ENCODE peak calls at places on chromosomes 11 and 22, in nine cellular contexts. D is adrenal gland, Z is MM.1S, Q is mesendoderm, P is left ventricle myocardium inferior, O is suprapubic skin, I is ascending aorta, Y is heart right ventricle, E is spleen. S is an unnamed sample.

GRCh38 chr11:105177658-105178057 is 38.1 kb upstream of the CARD18 start:
- DNase-seq in D (no peak), Z (no peak), Q (peak; percentile 2), P (no peak), O (no peak), I (no peak), Y (no peak), E (no peak), S (peak; percentile 97)

GRCh38 chr11:111975076-111975806 is 38.1 kb downstream of the DIXDC1 start:
- DNase-seq in D (peak; percentile 71), Z (no peak), Q (no peak), P (no peak), O (no peak), I (no peak), Y (peak; percentile 40), E (no peak), S (no peak)

GRCh38 chr11:103875855-103876510 is 160.5 kb upstream of the DDI1 start:
- DNase-seq in D (no peak), Z (peak; percentile 78), Q (no peak), P (no peak), O (no peak), I (no peak), Y (no peak), E (no peak), S (no peak)

GRCh38 chr11:7871056-7871455 is 60.0 kb downstream of the OR10A6 start:
- DNase-seq in D (no peak), Z (no peak), Q (no peak), P (no peak), O (no peak), I (no peak), Y (no peak), E (no peak), S (no peak)

GRCh38 chr11:8356731-8357504 is 93.2 kb upstream of the LMO1 start:
- DNase-seq in D (no peak), Z (no peak), Q (no peak), P (no peak), O (no peak), I (no peak), Y (no peak), E (peak; percentile 74), S (no peak)

GRCh38 chr11:61747389-61748285 is 4.8 kb upstream of the MYRF start:
- DNase-seq in D (peak; percentile 89), Z (peak; percentile 47), Q (peak; percentile 77), P (peak; percentile 76), O (peak; percentile 80), I (peak; percentile 75), Y (peak; percentile 70), E (peak; percentile 90), S (no peak)

GRCh38 chr22:35457729-35458546 is 58.0 kb downstream of the MCM5 start:
- DNase-seq in D (no peak), Z (no peak), Q (no peak), P (no peak), O (no peak), I (no peak), Y (no peak), E (no peak), S (no peak)

GRCh38 chr11:60880635-60881282 is 13.4 kb downstream of the ZP1 start:
- DNase-seq in D (peak; percentile 33), Z (no peak), Q (no peak), P (no peak), O (no peak), I (no peak), Y (no peak), E (no peak), S (no peak)

GRCh38 chr11:44565746-44566558 is 489 bp downstream of the CD82 start:
- DNase-seq in D (no peak), Z (peak; percentile 44), Q (peak; percentile 30), P (no peak), O (no peak), I (no peak), Y (peak; percentile 20), E (peak; percentile 78), S (no peak)

GRCh38 chr11:8826145-8826786 is 84.7 kb upstream of the AKIP1 start:
- DNase-seq in D (peak; percentile 63), Z (no peak), Q (peak; percentile 95), P (no peak), O (no peak), I (no peak), Y (peak; percentile 23), E (no peak), S (no peak)

GRCh38 chr11:93741882-93742226 is 382 bp downstream of the C11orf54 start:
- DNase-seq in D (peak; percentile 88), Z (peak; percentile 47), Q (peak; percentile 66), P (no peak), O (no peak), I (no peak), Y (peak; percentile 29), E (no peak), S (peak; percentile 24)

GRCh38 chr11:75341583-75341982 is 9.9 kb downstream of the ARRB1 start:
- DNase-seq in D (no peak), Z (no peak), Q (no peak), P (no peak), O (no peak), I (no peak), Y (no peak), E (no peak), S (no peak)

GRCh38 chr11:91804057-91804456 is 420.6 kb upstream of the FAT3 start:
- DNase-seq in D (no peak), Z (no peak), Q (peak; percentile 97), P (no peak), O (no peak), I (no peak), Y (no peak), E (no peak), S (no peak)

GRCh38 chr22:37972527-37972926 is 11.8 kb downstream of the SOX10 start:
- DNase-seq in D (no peak), Z (no peak), Q (no peak), P (no peak), O (no peak), I (no peak), Y (no peak), E (no peak), S (no peak)

GRCh38 chr11:68273056-68273738 is 1.4 kb upstream of the C11orf24 start:
- DNase-seq in D (no peak), Z (no peak), Q (no peak), P (no peak), O (no peak), I (peak; percentile 53), Y (no peak), E (no peak), S (no peak)
- H3K4me3 ChIP-seq in D (peak overlapping the region; percentile 94), Z (peak overlapping the region; percentile 32), Q (no peak overlapping the region), P (peak overlapping the region; percentile 91), O (peak overlapping the region; percentile 73), I (peak overlapping the region; percentile 82), Y (peak overlapping the region; percentile 81), E (no peak overlapping the region), S (no peak overlapping the region)

DNA sequence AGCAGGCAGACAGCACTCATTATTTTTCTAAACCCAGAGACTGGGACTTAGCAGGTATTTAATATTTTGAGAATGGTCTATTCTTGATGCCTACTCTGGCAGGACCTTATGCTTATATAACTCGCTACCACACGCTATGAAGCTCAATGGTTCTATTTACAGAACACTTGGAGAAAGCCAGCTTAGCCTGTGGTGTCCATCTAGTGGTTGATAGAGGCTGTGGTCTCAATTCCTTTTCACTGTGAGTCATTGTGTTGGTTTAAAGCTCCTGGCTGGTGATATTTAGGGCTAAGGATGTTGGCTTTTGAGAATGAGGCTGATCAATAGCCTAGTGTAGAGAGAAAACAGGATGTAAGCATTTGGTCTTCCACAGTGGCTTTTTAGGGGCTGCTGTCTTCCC is 206.4 kb downstream of the DBX1 start:
- DNase-seq in D (no peak), Z (no peak), Q (peak; percentile 91), P (no peak), O (no peak), I (no peak), Y (peak; percentile 22), E (no peak), S (no peak)
- H3K27me3 ChIP-seq in D (no peaks in the 10 kb centered on the region), Z (no peaks in the 10 kb centered on the region), Q (no peaks in the 10 kb centered on the region), P (no peaks in the 10 kb centered on the region), O (no peaks in the 10 kb centered on the region), I (no peaks in the 10 kb centered on the region), Y (no peaks in the 10 kb centered on the region), E (no peaks in the 10 kb centered on the region), S (no peaks in the 10 kb centered on the region)

GRCh38 chr22:19988965-19989724 is 27.5 kb downstream of the ARVCF start:
- DNase-seq in D (no peak), Z (no peak), Q (no peak), P (no peak), O (no peak), I (no peak), Y (peak; percentile 39), E (no peak), S (no peak)

GRCh38 chr22:19988331-19988808 is 28.3 kb downstream of the ARVCF start:
- DNase-seq in D (no peak), Z (no peak), Q (no peak), P (no peak), O (no peak), I (no peak), Y (no peak), E (no peak), S (no peak)

GRCh38 chr22:19986410-19987341 is 29.9 kb downstream of the ARVCF start:
- DNase-seq in D (peak; percentile 83), Z (peak; percentile 62), Q (peak; percentile 90), P (peak; percentile 80), O (no peak), I (peak; percentile 88), Y (peak; percentile 77), E (peak; percentile 91), S (no peak)

GRCh38 chr22:19986011-19986409 is 30.6 kb downstream of the ARVCF start:
- DNase-seq in D (no peak), Z (no peak), Q (no peak), P (no peak), O (no peak), I (no peak), Y (no peak), E (no peak), S (no peak)

DNA sequence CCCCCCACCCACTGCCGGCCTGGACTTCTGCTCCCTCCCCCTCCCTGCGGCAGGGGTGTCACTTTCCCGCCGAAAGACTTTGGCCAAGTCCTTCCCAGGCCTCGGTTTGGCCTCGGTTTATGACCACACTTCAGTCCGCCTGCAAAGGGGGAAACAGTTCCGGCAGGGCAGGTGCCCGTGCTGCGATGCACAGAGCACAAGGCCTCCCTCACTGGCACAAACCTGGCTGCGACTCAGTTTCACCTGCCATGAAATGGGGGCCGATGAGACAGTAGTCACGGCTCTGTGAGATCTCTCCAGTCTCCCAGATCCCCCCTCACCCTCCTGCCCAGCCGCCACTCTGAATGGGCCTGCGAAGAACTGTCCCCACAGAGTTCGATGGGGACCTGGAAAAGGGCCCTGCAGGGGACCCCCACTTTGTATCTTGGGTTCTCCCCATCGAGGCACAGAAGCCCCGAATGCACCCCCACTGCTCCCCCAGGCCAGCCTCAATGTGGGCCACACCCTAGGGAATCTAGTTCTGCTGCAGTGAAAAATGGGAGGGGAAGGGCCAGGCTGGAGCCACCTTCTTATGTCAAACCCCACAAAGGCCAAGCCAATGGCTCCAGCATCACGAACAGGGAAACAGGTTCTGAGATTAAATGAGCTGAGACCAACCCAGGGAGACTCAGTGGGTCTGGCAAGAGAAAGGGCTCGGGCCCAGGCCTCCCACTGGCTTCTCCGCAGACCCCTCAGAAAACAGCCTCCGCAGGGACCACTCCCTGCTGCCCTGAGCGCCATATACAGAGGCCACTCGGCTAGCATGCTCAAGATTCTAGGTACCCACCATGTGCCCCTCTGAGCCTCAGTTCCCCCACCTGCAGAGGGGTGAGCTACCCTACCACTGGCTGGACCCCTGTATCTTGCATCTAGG is 29.0 kb downstream of the ARVCF start:
- DNase-seq in D (no peak), Z (no peak), Q (no peak), P (no peak), O (no peak), I (no peak), Y (no peak), E (no peak), S (no peak)
- H3K4me3 ChIP-seq in D (peak overlapping the region; percentile 68), Z (no peak overlapping the region), Q (no peak overlapping the region), P (peak overlapping the region; percentile 94), O (peak overlapping the region; percentile 75), I (peak overlapping the region; percentile 93), Y (peak overlapping the region; percentile 93), E (no peak overlapping the region), S (no peak overlapping the region)

GRCh38 chr22:26907366-26907765 is 250.0 kb downstream of the MIAT start:
- DNase-seq in D (no peak), Z (no peak), Q (no peak), P (no peak), O (no peak), I (no peak), Y (no peak), E (no peak), S (no peak)
- H3K27me3 ChIP-seq in D (no peaks in the 10 kb centered on the region), Z (peaks cover 19% of the 10 kb centered on the region), Q (no peaks in the 10 kb centered on the region), P (peaks cover 42% of the 10 kb centered on the region), O (peaks cover 1% of the 10 kb centered on the region), I (no peaks in the 10 kb centered on the region), Y (peaks cover 22% of the 10 kb centered on the region), E (peaks cover 16% of the 10 kb centered on the region), S (peaks cover 15% of the 10 kb centered on the region)

S was measured in BJ.